ENCODE peak calls at places on chromosomes 1 and 21, in five cellular contexts. U, F, M, A and N are unnamed samples.

GRCh38 chr1:932776-933602 is 9.3 kb downstream of the SAMD11 start:
- DNase-seq in U (no peak), F (no peak), M (no peak), A (no peak), N (no peak)

GRCh38 chr1:208929575-208929974 is 653.9 kb upstream of the CAMK1G start:
- DNase-seq in U (no peak), F (no peak), M (no peak), A (no peak), N (no peak)

GRCh38 chr1:12636098-12636950 is 7.6 kb upstream of the AADACL4 start:
- DNase-seq in U (peak), F (no peak), M (no peak), A (peak), N (no peak)

GRCh38 chr1:208177656-208178055 is 66.5 kb downstream of the PLXNA2 start:
- DNase-seq in U (no peak), F (no peak), M (peak), A (no peak), N (no peak)

GRCh38 chr1:203147376-203147775 is 19.9 kb downstream of the ADORA1 start:
- DNase-seq in U (no peak), F (no peak), M (no peak), A (no peak), N (no peak)

GRCh38 chr1:54408701-54409066 is 2.5 kb upstream of the SSBP3 start:
- DNase-seq in U (no peak), F (no peak), M (no peak), A (no peak), N (no peak)

GRCh38 chr21:34801519-34802132 is 132.8 kb downstream of the CLIC6 start:
- DNase-seq in U (no peak), F (peak), M (no peak), A (no peak), N (no peak)

GRCh38 chr1:63595435-63595834 is 2.2 kb downstream of the PGM1 start:
- DNase-seq in U (no peak), F (no peak), M (no peak), A (no peak), N (no peak)

GRCh38 chr1:219432966-219433365 is 179.9 kb downstream of the ZC3H11B start:
- DNase-seq in U (no peak), F (no peak), M (no peak), A (no peak), N (no peak)

GRCh38 chr1:3465091-3465934 is 10.8 kb downstream of the ARHGEF16 start:
- DNase-seq in U (no peak), F (no peak), M (peak), A (no peak), N (no peak)

GRCh38 chr1:2086446-2087082 is 36.4 kb downstream of the PRKCZ start:
- DNase-seq in U (no peak), F (no peak), M (no peak), A (no peak), N (no peak)

GRCh38 chr1:177877086-177877485 is 92.8 kb downstream of the SEC16B start:
- DNase-seq in U (no peak), F (no peak), M (no peak), A (no peak), N (no peak)

GRCh38 chr1:240455228-240455821 is 156.6 kb downstream of the GREM2 start:
- DNase-seq in U (no peak), F (peak), M (no peak), A (peak), N (no peak)

GRCh38 chr1:116914667-116915066 is 5.0 kb downstream of the PTGFRN start:
- DNase-seq in U (no peak), F (no peak), M (no peak), A (no peak), N (no peak)

GRCh38 chr21:36861924-36862323 is 104.5 kb downstream of the HLCS start:
- DNase-seq in U (no peak), F (no peak), M (no peak), A (no peak), N (no peak)

GRCh38 chr1:155650231-155650757 is 38.3 kb downstream of the YY1AP1 start:
- DNase-seq in U (no peak), F (no peak), M (no peak), A (no peak), N (no peak)

GRCh38 chr21:15164678-15165303 is 100.0 kb upstream of the NRIP1 start:
- DNase-seq in U (no peak), F (no peak), M (no peak), A (no peak), N (no peak)

GRCh38 chr1:155859234-155859829 is at the start of gene SYT11:
- DNase-seq in U (peak), F (peak), M (peak), A (peak), N (peak)

GRCh38 chr1:219771039-219771438 is 157.3 kb downstream of the SLC30A10 start:
- DNase-seq in U (no peak), F (no peak), M (no peak), A (peak), N (no peak)

GRCh38 chr1:83958704-83959103 is 40.2 kb downstream of the TTLL7 start:
- DNase-seq in U (no peak), F (no peak), M (no peak), A (no peak), N (no peak)

GRCh38 chr1:202105571-202106339 is 17.0 kb upstream of the GPR37L1 start:
- DNase-seq in U (no peak), F (no peak), M (peak), A (peak), N (no peak)

GRCh38 chr1:246203180-246203579 is 303.9 kb downstream of the SMYD3 start:
- DNase-seq in U (no peak), F (no peak), M (no peak), A (no peak), N (no peak)

GRCh38 chr1:162918111-162918754 is 57.3 kb upstream of the CCDC190 start:
- DNase-seq in U (no peak), F (no peak), M (no peak), A (no peak), N (no peak)

GRCh38 chr1:34002810-34003209 is 138.9 kb downstream of the HMGB4 start:
- DNase-seq in U (no peak), F (no peak), M (no peak), A (no peak), N (no peak)

DNA sequence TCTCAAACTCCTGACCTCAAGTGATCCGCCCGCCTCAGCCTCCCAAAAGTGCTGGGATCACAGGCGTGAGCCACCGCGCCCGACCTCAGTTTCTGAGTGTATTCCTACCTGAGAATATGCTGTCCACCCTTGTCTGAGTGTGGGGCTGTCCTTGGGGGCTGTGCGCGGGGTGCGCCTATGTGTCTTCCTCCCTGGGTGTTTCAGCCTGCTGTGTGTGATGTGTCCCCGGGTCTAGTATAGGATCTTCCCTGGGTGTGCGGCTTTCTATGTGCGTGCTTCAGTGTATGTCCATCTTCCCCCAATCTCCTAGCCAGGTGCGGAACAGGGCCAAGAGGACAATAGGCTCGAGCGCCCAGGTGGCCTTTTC is 8.3 kb upstream of the ID3 start:
- DNase-seq in U (no peak), F (no peak), M (no peak), A (no peak), N (no peak)
- H3K4me3 ChIP-seq in U (peak), F (no peak), M (peak), A (peak), N (peak)

GRCh38 chr1:53249706-53250105 is 11.4 kb upstream of the MAGOH start:
- DNase-seq in U (no peak), F (no peak), M (no peak), A (no peak), N (no peak)

GRCh38 chr1:53244126-53244525 is 5.8 kb upstream of the MAGOH start:
- DNase-seq in U (no peak), F (no peak), M (no peak), A (no peak), N (no peak)

GRCh38 chr1:53242381-53242780 is 4.1 kb upstream of the MAGOH start:
- DNase-seq in U (no peak), F (no peak), M (no peak), A (no peak), N (no peak)

GRCh38 chr1:53250325-53250724 is 12.0 kb upstream of the MAGOH start:
- DNase-seq in U (no peak), F (no peak), M (no peak), A (no peak), N (no peak)

GRCh38 chr1:53246261-53247134 is 8.2 kb upstream of the MAGOH start:
- DNase-seq in U (no peak), F (peak), M (no peak), A (no peak), N (no peak)
- H3K27ac ChIP-seq in U (no peak), F (peak), M (no peak), A (no peak), N (no peak)

GRCh38 chr21:32413697-32414578 is 1.4 kb downstream of the EVA1C start:
- DNase-seq in U (no peak), F (no peak), M (no peak), A (no peak), N (no peak)

GRCh38 chr21:32412162-32412997 is at the start of gene EVA1C:
- DNase-seq in U (peak), F (no peak), M (peak), A (peak), N (peak)

GRCh38 chr21:32411366-32412161 is 942 bp upstream of the EVA1C start:
- DNase-seq in U (peak), F (no peak), M (peak), A (peak), N (peak)

GRCh38 chr21:32414579-32415358 is 2.3 kb downstream of the EVA1C start:
- DNase-seq in U (no peak), F (no peak), M (no peak), A (peak), N (no peak)

GRCh38 chr21:32412998-32413504 is 545 bp downstream of the EVA1C start:
- DNase-seq in U (peak), F (no peak), M (peak), A (no peak), N (peak)
- TF ChIP-seq CTCF in U (no peak), F (no peak), M (no peak), A (peak), N (no peak)

DNA sequence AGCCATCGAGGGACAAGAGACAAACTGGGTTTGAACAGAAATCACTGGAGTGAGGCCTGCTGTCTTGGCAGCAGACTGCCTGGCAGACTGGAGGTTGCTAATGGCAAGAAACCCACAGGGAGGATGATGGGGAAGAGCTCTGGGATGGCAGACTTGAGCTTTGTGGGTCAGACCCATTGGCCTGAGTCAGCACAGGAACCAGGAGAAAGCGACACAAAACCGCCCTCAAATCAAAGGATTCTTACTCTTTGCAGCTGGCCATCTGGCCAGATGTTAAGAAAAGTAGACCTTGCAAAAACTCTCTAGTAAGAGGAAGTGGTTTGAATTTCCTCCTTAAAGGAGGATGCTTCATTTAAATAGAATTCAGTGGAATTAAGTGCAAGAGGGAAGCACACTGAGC is 195.2 kb upstream of the JUN start:
- DNase-seq in U (no peak), F (peak), M (no peak), A (no peak), N (no peak)
- H3K4me3 ChIP-seq in U (no peak), F (no peak), M (no peak), A (no peak), N (no peak)